ENCODE peak calls at places on chromosomes 12 and 14, in ten cellular contexts. N is stomach, F is GM12892, Y is GM12878, D is spleen, S is HCT116, Q is transverse colon, W is HL-60, T is HepG2, C is suprapubic skin. Z is an unnamed sample.

GRCh38 chr12:18696971-18697602 is 40.7 kb downstream of the PLCZ1 start:
- DNase-seq in N (no peak), F (no peak), Y (no peak), D (no peak), S (no peak), Q (no peak), W (no peak), T (no peak), C (no peak), Z (no peak)

GRCh38 chr12:122865268-122866231 is 30.3 kb downstream of the HIP1R start:
- DNase-seq in N (peak; percentile 83), F (peak; percentile 37), Y (no peak), D (peak; percentile 79), S (peak; percentile 16), Q (no peak), W (peak; percentile 34), T (peak; percentile 69), C (peak; percentile 75), Z (peak; percentile 40)

GRCh38 chr14:86858043-86858442 is 1134.9 kb downstream of the GALC start:
- DNase-seq in N (no peak), F (no peak), Y (no peak), D (no peak), S (no peak), Q (no peak), W (no peak), T (no peak), C (no peak), Z (no peak)

GRCh38 chr14:77906446-77906845 is 106.5 kb downstream of the ADCK1 start:
- DNase-seq in N (no peak), F (no peak), Y (no peak), D (no peak), S (no peak), Q (no peak), W (no peak), T (no peak), C (no peak), Z (no peak)

GRCh38 chr14:72646861-72647528 is 246.9 kb downstream of the DPF3 start:
- DNase-seq in N (no peak), F (no peak), Y (no peak), D (no peak), S (no peak), Q (no peak), W (no peak), T (no peak), C (no peak), Z (peak; percentile 49)

GRCh38 chr12:94783862-94784261 is 133.5 kb upstream of the TMCC3 start:
- DNase-seq in N (no peak), F (no peak), Y (no peak), D (no peak), S (no peak), Q (no peak), W (no peak), T (no peak), C (no peak), Z (no peak)

GRCh38 chr12:3655331-3655900 is 97.5 kb downstream of the CRACR2A start:
- DNase-seq in N (no peak), F (no peak), Y (no peak), D (no peak), S (no peak), Q (no peak), W (peak; percentile 12), T (peak; percentile 12), C (no peak), Z (peak; percentile 4)

GRCh38 chr12:690466-690865 is 27.2 kb upstream of the NINJ2 start:
- DNase-seq in N (no peak), F (no peak), Y (no peak), D (no peak), S (no peak), Q (no peak), W (no peak), T (no peak), C (no peak), Z (peak; percentile 19)

GRCh38 chr12:18898469-18898868 is 160.6 kb downstream of the CAPZA3 start:
- DNase-seq in N (no peak), F (no peak), Y (no peak), D (no peak), S (no peak), Q (no peak), W (no peak), T (no peak), C (no peak), Z (no peak)

GRCh38 chr12:105317942-105318614 is 12.4 kb upstream of the C12orf75 start:
- DNase-seq in N (no peak), F (no peak), Y (no peak), D (no peak), S (no peak), Q (no peak), W (no peak), T (peak; percentile 90), C (no peak), Z (no peak)

GRCh38 chr12:115451785-115452736 is 768.1 kb upstream of the TBX3 start:
- DNase-seq in N (peak; percentile 63), F (peak; percentile 10), Y (no peak), D (no peak), S (no peak), Q (no peak), W (no peak), T (peak; percentile 66), C (no peak), Z (no peak)

GRCh38 chr14:43778607-43778955 is 728.5 kb downstream of the FSCB start:
- DNase-seq in N (no peak), F (no peak), Y (no peak), D (no peak), S (no peak), Q (no peak), W (no peak), T (peak; percentile 58), C (no peak), Z (no peak)

GRCh38 chr14:100303179-100303578 is 3.1 kb downstream of the SLC25A29 start:
- DNase-seq in N (no peak), F (no peak), Y (no peak), D (no peak), S (no peak), Q (no peak), W (no peak), T (no peak), C (no peak), Z (no peak)

GRCh38 chr14:105005929-105006830 is 14.7 kb downstream of the CDCA4 start:
- DNase-seq in N (no peak), F (no peak), Y (no peak), D (no peak), S (no peak), Q (no peak), W (no peak), T (no peak), C (no peak), Z (no peak)

GRCh38 chr12:51868821-51869489 is 18.9 kb upstream of the ANKRD33 start:
- DNase-seq in N (no peak), F (no peak), Y (no peak), D (no peak), S (no peak), Q (no peak), W (no peak), T (no peak), C (peak; percentile 65), Z (no peak)
- TF ChIP-seq POLR2AphosphoS5 in N (no peak), F (no peak), Y (no peak), D (peak; percentile 49), S (no peak), Q (no peak), W (no peak), T (no peak), C (no peak), Z (no peak)

GRCh38 chr12:53065975-53066593 is 13.1 kb downstream of the SPRYD3 start:
- DNase-seq in N (peak; percentile 84), F (peak; percentile 89), Y (no peak), D (peak; percentile 89), S (peak; percentile 60), Q (peak; percentile 83), W (peak; percentile 54), T (peak; percentile 57), C (peak; percentile 91), Z (peak; percentile 65)

GRCh38 chr12:53066594-53066978 is 12.6 kb downstream of the SPRYD3 start:
- DNase-seq in N (peak; percentile 22), F (no peak), Y (no peak), D (no peak), S (no peak), Q (no peak), W (no peak), T (no peak), C (no peak), Z (no peak)

GRCh38 chr12:53063708-53064612 is 14.1 kb downstream of the TNS2 start:
- DNase-seq in N (no peak), F (no peak), Y (no peak), D (peak; percentile 43), S (no peak), Q (peak; percentile 22), W (no peak), T (no peak), C (no peak), Z (no peak)

GRCh38 chr12:53064613-53065415 is 14.4 kb downstream of the SPRYD3 start:
- DNase-seq in N (no peak), F (no peak), Y (no peak), D (no peak), S (no peak), Q (no peak), W (no peak), T (no peak), C (no peak), Z (no peak)

GRCh38 chr12:53065470-53065869 is 13.7 kb downstream of the SPRYD3 start:
- DNase-seq in N (no peak), F (no peak), Y (no peak), D (no peak), S (no peak), Q (no peak), W (no peak), T (no peak), C (no peak), Z (no peak)
- TF ChIP-seq POLR2AphosphoS5 in N (no peak), F (no peak), Y (no peak), D (no peak), S (peak; percentile 9), Q (no peak), W (no peak), T (no peak), C (no peak), Z (no peak)

GRCh38 chr14:21093769-21094681 is 4.4 kb downstream of the ZNF219 start:
- DNase-seq in N (no peak), F (no peak), Y (no peak), D (no peak), S (no peak), Q (no peak), W (no peak), T (no peak), C (no peak), Z (no peak)
- TF ChIP-seq POLR2AphosphoS5 in N (no peak), F (no peak), Y (no peak), D (no peak), S (no peak), Q (no peak), W (no peak), T (no peak), C (no peak), Z (no peak)

DNA sequence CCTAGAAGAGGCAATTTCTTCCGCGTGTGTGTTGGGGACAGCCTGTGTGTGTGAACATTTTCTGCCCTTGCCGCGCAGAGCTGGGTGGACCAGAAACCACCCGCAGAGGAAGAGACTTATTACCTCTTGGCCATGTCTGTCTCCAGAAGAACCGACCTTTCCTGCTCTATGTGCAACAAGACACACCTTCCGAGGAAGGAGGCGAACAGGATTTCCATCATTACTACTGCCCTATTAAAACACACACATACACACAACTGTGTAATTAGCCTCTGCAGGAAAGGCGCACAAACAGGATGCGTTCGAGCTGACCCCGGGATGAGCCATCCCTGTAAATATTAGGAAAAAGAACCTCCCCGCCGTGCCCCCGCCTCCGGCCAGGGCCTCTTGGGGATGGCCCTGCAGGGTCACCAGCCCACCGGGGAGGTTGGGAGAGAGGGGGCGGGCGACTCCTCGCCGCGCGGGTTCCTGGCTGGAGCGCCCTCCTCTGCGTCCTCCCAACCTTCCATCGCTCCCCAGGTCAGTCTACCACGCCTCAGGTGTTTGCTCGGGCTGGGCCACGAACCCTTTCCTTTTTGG is 484 bp upstream of the PRKCH start:
- DNase-seq in N (no peak), F (no peak), Y (no peak), D (no peak), S (no peak), Q (no peak), W (no peak), T (no peak), C (no peak), Z (peak; percentile 64)
- TF ChIP-seq POLR2AphosphoS5 in N (no peak), F (no peak), Y (no peak), D (no peak), S (no peak), Q (no peak), W (no peak), T (no peak), C (no peak), Z (no peak)

Z was measured in endothelial cell of umbilical vein.